ENCODE peak calls at places on chromosomes 7 and 10, in seven cellular contexts. T is sigmoid colon, I is heart left ventricle, P is GM12892, U is IMR-90, Q is A549, B is breast epithelium. O is an unnamed sample.

GRCh38 chr10:5628798-5629788 is 37.3 kb downstream of the ASB13 start:
- DNase-seq in T (no peak), B (no peak), U (peak), P (no peak), I (no peak), Q (no peak), O (no peak)

GRCh38 chr7:148589640-148590039 is 926 bp upstream of the C7orf33 start:
- DNase-seq in U (no peak), B (no peak), P (no peak), Q (no peak), I (no peak), T (no peak), O (no peak)

GRCh38 chr10:59892697-59893096 is 13.7 kb downstream of the CCDC6 start:
- DNase-seq in U (no peak), I (no peak), T (no peak), B (no peak), Q (no peak), P (no peak), O (no peak)

GRCh38 chr10:125038637-125039036 is 96.7 kb downstream of the ZRANB1 start:
- DNase-seq in P (no peak), I (no peak), Q (peak), U (no peak), B (no peak), T (no peak), O (peak)

GRCh38 chr10:124672181-124672638 is 72.0 kb downstream of the FAM53B start:
- DNase-seq in B (no peak), P (no peak), Q (no peak), T (no peak), I (no peak), U (no peak), O (no peak)

GRCh38 chr7:87784424-87784823 is 91.7 kb downstream of the SLC25A40 start:
- DNase-seq in Q (no peak), P (no peak), T (no peak), I (no peak), B (no peak), U (peak), O (no peak)

GRCh38 chr7:140263277-140263676 is 86.5 kb upstream of the KDM7A start:
- DNase-seq in U (no peak), B (no peak), T (peak), Q (no peak), I (no peak), P (no peak), O (no peak)

GRCh38 chr7:104358743-104359142 is 30.3 kb downstream of the LHFPL3 start:
- DNase-seq in I (no peak), U (no peak), Q (no peak), T (no peak), B (no peak), P (no peak), O (no peak)

GRCh38 chr10:36421999-36422398 is 703.4 kb upstream of the ANKRD30A start:
- DNase-seq in T (no peak), B (no peak), U (no peak), P (no peak), Q (no peak), I (no peak), O (no peak)

GRCh38 chr10:49207936-49208482 is 19.8 kb upstream of the TMEM273 start:
- DNase-seq in T (no peak), I (no peak), Q (no peak), P (no peak), U (no peak), B (no peak), O (no peak)

DNA sequence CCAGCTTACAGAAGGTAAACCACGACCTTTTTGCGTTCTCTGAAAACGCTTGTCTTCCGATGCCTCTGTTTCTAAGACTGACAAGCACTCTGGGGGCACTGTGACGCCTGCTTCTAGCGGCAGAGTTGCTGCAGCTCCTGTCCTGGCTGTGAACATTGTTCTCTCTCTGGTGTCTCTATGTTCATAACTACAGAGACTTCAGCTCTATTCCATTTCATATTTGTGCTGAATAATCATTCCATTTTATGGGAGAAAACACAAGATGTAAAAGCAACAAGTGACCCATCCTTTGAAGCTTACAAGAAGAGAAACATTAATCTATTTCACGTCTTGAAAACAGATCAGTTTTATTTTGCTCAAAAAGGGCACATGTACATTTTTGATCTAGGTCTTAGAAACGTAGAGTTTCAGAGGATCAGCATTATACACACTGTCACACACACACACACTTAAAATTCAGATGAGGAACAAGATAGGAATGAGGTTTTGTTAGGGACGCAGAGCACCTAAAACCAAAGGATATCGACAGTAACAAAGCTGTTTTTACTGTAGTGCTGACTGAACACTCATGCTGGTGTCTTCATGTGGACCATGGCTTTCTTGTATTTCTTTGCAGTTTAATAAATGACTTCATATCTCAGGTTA is 3.0 kb downstream of the IKZF1 start:
- DNase-seq in T (no peak), P (no peak), B (no peak), Q (no peak), U (no peak), I (peak), O (no peak)
- TF ChIP-seq POLR2A in T (no peak), P (peak), B (no peak), Q (no peak), U (no peak), I (no peak), O (no peak)

GRCh38 chr10:71241899-71242620 is 29.7 kb downstream of the UNC5B start:
- DNase-seq in B (no peak), P (no peak), T (no peak), U (no peak), Q (no peak), I (peak), O (no peak)

GRCh38 chr10:71245420-71246325 is 33.3 kb downstream of the UNC5B start:
- DNase-seq in P (no peak), T (peak), I (peak), Q (no peak), B (no peak), U (no peak), O (no peak)

GRCh38 chr10:71242621-71243009 is 30.2 kb downstream of the UNC5B start:
- DNase-seq in P (no peak), I (peak), Q (no peak), U (no peak), B (no peak), T (no peak), O (no peak)

GRCh38 chr10:71244638-71245419 is 32.5 kb downstream of the UNC5B start:
- DNase-seq in I (peak), U (peak), P (no peak), B (no peak), Q (no peak), T (peak), O (no peak)

DNA sequence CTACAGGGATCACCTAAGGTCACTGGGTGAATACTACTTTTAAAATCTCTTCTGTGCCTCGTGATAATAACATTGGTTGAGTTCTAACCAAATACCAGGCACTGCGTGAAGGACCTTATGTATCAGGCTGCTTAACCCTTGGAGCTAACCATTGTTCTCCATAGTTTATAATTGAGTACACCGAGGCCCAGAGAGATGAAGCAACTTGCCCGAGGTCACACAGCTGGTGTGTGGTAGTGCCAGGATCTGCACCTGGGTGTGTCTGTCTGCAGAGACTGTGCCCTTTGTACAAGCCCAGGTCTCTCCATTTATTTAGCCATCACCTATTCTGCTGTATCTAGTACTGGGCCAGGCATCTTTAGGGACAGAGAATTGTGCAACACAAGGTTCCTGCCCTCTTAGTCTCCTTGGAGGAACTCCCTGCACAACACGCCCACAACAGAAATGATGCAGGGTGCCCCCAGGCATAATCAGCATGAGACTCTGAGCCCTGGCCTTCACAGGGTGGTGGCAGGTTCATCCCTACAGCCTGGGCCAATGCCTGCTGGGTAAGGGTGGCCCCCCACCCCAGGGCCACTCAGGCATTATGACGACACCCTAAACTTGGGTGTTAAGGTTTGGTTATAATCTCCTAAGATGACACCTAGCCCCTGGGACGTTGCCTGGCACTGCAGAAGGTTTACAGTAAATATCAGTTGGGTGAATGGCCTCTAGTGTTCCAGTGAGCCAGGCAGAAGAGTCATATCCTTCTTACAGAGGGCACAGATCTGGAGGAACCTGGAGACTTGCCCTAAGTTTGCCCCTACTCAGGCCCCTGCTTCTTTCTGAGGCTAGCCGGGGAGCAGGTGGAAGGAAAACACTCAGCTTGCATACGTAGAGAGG is 31.6 kb downstream of the UNC5B start:
- DNase-seq in U (peak), Q (no peak), P (no peak), T (no peak), B (no peak), I (peak), O (no peak)
- TF ChIP-seq POLR2A in U (no peak), Q (no peak), P (no peak), T (no peak), B (no peak), I (no peak), O (no peak)

GRCh38 chr10:18658992-18659783 is at the start of gene ARL5B:
- DNase-seq in T (peak), U (peak), P (peak), Q (peak), B (peak), I (peak), O (peak)
- TF ChIP-seq POLR2A in T (peak), U (peak), P (peak), Q (peak), B (peak), I (peak), O (peak)

GRCh38 chr10:103841519-103841918 is 13.9 kb downstream of the SH3PXD2A start:
- DNase-seq in U (no peak), B (no peak), P (no peak), T (no peak), Q (no peak), I (no peak), O (no peak)

GRCh38 chr10:103842605-103843004 is 12.8 kb downstream of the SH3PXD2A start:
- DNase-seq in I (no peak), T (no peak), P (no peak), Q (no peak), U (no peak), B (no peak), O (no peak)

GRCh38 chr10:103843045-103843444 is 12.3 kb downstream of the SH3PXD2A start:
- DNase-seq in B (no peak), Q (no peak), I (no peak), U (no peak), T (peak), P (no peak), O (no peak)

GRCh38 chr10:103845983-103846382 is 9.4 kb downstream of the SH3PXD2A start:
- DNase-seq in U (no peak), I (no peak), B (no peak), Q (no peak), T (peak), P (no peak), O (no peak)

DNA sequence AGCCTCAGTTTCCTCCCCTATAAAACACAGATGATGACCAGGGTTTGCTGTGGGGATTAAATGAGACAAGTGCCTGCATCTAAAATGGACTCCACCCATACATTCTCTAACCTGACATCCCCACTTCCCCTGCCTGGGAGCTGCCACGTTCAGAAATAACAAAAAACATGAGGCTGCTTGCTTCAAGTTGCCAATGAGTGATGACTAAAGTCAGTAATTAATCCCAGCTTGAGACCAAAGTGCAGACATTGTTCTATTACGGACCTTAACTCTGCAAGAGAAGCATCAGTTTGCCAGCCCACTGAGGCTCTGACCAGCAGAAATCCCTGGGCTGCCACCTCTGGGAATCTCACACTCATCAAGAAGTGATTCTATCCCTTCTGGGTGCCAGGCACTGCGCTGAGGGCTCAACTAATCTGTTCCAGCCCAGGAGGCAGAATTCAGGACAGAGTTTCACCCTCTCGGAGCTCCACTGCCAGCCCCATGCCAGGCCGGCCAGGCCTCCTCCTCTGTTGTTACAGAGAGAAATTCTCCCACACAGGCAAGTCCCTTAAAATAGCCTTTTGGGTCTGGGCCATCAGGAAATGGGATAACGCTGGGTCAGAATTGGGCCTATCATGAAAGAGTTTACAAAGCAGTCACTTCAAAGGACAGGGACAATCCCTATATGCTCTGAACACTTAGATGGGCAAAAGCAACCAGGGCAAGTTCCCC is 11.4 kb downstream of the SH3PXD2A start:
- DNase-seq in U (peak), I (no peak), P (no peak), T (peak), B (no peak), Q (no peak), O (no peak)
- TF ChIP-seq POLR2A in U (no peak), I (no peak), P (no peak), T (no peak), B (no peak), Q (no peak), O (no peak)

DNA sequence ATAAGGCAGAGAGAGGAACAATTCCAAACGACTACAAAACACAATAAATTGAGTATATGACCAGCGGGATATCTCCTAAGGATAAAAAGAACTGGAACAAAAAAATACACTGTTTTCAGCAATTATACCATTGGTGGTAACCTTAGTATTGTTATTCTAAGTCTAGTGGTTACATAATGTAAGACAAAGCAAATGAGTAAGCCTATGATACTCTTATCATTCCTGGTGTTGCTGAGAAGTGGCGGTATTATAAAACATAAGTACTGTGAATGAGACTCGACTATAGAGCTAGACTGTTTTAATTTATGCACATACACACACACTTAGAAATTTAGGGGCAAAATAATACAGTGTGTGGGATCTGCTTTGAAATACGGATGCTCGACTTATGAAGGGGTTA is 107.7 kb downstream of the NRBF2 start:
- DNase-seq in B (no peak), U (no peak), Q (no peak), I (no peak), T (no peak), P (no peak), O (no peak)
- TF ChIP-seq POLR2A in B (no peak), U (no peak), Q (no peak), I (no peak), T (no peak), P (no peak), O (no peak)

DNA sequence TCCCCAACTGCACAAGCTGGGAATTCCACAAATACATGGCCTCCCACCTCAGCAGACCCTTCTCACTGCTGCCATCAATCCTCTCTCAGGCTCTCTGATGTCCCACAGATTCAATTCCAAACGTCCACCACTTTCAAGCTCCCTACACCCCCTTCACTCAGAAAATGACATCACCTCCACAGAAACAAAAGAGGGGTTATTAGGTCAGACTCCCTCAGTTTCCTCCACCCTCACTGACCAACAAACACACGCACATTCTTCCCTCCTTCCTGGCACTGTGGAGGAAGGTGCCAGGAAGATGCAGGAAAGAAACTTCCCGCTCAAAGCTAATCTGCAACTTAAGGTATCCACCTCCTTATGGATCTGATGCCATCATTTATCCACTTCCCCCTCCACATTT is 18.3 kb downstream of the ZNF438 start:
- DNase-seq in B (no peak), P (no peak), I (no peak), T (no peak), Q (no peak), U (no peak), O (no peak)
- TF ChIP-seq POLR2A in B (no peak), P (no peak), I (no peak), T (no peak), Q (no peak), U (no peak), O (no peak)

GRCh38 chr10:70815504-70816219 is at the start of gene SGPL1:
- DNase-seq in P (peak), I (peak), T (peak), U (peak), B (peak), Q (peak), O (peak)
- TF ChIP-seq POLR2A in P (peak), I (peak), T (no peak), U (peak), B (no peak), Q (peak), O (peak)

GRCh38 chr7:157389951-157390730 is 53.3 kb downstream of the DNAJB6 start:
- DNase-seq in U (no peak), P (no peak), B (no peak), Q (no peak), T (no peak), I (no peak), O (no peak)

GRCh38 chr7:157384301-157384700 is 47.5 kb downstream of the DNAJB6 start:
- DNase-seq in I (no peak), Q (no peak), T (no peak), B (no peak), U (peak), P (no peak), O (no peak)

GRCh38 chr7:157383868-157384267 is 47.1 kb downstream of the DNAJB6 start:
- DNase-seq in T (no peak), U (no peak), Q (no peak), P (no peak), B (no peak), I (no peak), O (no peak)

GRCh38 chr7:157391036-157391710 is 54.4 kb downstream of the DNAJB6 start:
- DNase-seq in Q (no peak), I (no peak), U (no peak), B (no peak), P (no peak), T (no peak), O (no peak)

GRCh38 chr7:157386979-157387800 is 50.4 kb downstream of the DNAJB6 start:
- DNase-seq in T (peak), Q (peak), P (peak), U (peak), B (peak), I (peak), O (peak)
- TF ChIP-seq POLR2A in T (no peak), Q (no peak), P (no peak), U (no peak), B (no peak), I (no peak), O (no peak)